ENCODE peak calls at places on chromosomes 16 and 17, in four cellular contexts. D is right atrium auricular region, T is A673, U is PC-3. N is an unnamed sample.

GRCh38 chr16:81532491-81533174 is 88.0 kb downstream of the CMIP start:
- DNase-seq in D (no peak), T (no peak), U (no peak), N (peak; percentile 81)

GRCh38 chr17:79630120-79630519 is 19.3 kb upstream of the RBFOX3 start:
- DNase-seq in D (peak; percentile 16), T (no peak), U (no peak), N (peak; percentile 8)

GRCh38 chr16:49484454-49484853 is 110.8 kb downstream of the C16orf78 start:
- DNase-seq in D (peak; percentile 85), T (peak; percentile 50), U (no peak), N (peak; percentile 74)

GRCh38 chr16:5971924-5972323 is 874.3 kb upstream of the EEF2KMT start:
- DNase-seq in D (no peak), T (no peak), U (no peak), N (no peak)

GRCh38 chr17:15171433-15172047 is 93.6 kb downstream of the PMP22 start:
- DNase-seq in D (peak; percentile 74), T (peak; percentile 56), U (peak; percentile 83), N (peak; percentile 48)

GRCh38 chr17:42329025-42329976 is 41.0 kb downstream of the STAT5A start:
- DNase-seq in D (no peak), T (no peak), U (no peak), N (no peak)

GRCh38 chr17:67376892-67377726 is at the start of gene PITPNC1:
- DNase-seq in D (peak; percentile 87), T (peak; percentile 95), U (peak; percentile 89), N (peak; percentile 90)

GRCh38 chr17:69743091-69743490 is 328.6 kb downstream of the MAP2K6 start:
- DNase-seq in D (no peak), T (no peak), U (peak; percentile 24), N (no peak)

GRCh38 chr16:87129771-87130170 is 187.4 kb downstream of the C16orf95 start:
- DNase-seq in D (no peak), T (no peak), U (peak; percentile 63), N (no peak)

GRCh38 chr16:82598766-82599165 is 28.0 kb upstream of the CDH13 start:
- DNase-seq in D (no peak), T (peak; percentile 11), U (no peak), N (no peak)

GRCh38 chr17:43983515-43984411 is 20.7 kb upstream of the NAGS start:
- DNase-seq in D (no peak), T (no peak), U (no peak), N (peak; percentile 42)

GRCh38 chr17:44077595-44077909 is 7.0 kb downstream of the G6PC3 start:
- DNase-seq in D (no peak), T (no peak), U (no peak), N (no peak)

GRCh38 chr17:28846231-28846630 is 3.6 kb upstream of the FAM222B start:
- DNase-seq in D (no peak), T (no peak), U (peak; percentile 14), N (peak; percentile 8)

GRCh38 chr17:79538291-79538690 is 72.6 kb downstream of the RBFOX3 start:
- DNase-seq in D (no peak), T (no peak), U (no peak), N (no peak)

GRCh38 chr17:81537856-81538555 is 9.8 kb downstream of the FSCN2 start:
- DNase-seq in D (no peak), T (no peak), U (no peak), N (peak; percentile 80)

GRCh38 chr17:77555741-77556291 is 402.7 kb upstream of the TNRC6C start:
- DNase-seq in D (no peak), T (peak; percentile 22), U (peak; percentile 25), N (peak; percentile 71)

GRCh38 chr17:64259436-64259835 is 3.6 kb downstream of the TEX2 start:
- DNase-seq in D (no peak), T (no peak), U (no peak), N (no peak)

GRCh38 chr17:37490638-37491614 is 1.2 kb downstream of the DUSP14 start:
- DNase-seq in D (peak; percentile 77), T (peak; percentile 57), U (peak; percentile 87), N (peak; percentile 53)

GRCh38 chr16:50040028-50040427 is 15.0 kb downstream of the CNEP1R1 start:
- DNase-seq in D (no peak), T (no peak), U (no peak), N (no peak)

GRCh38 chr16:57748596-57748995 is 13.0 kb downstream of the KATNB1 start:
- DNase-seq in D (no peak), T (no peak), U (no peak), N (no peak)

GRCh38 chr16:80569440-80570105 is 28.8 kb downstream of the DYNLRB2 start:
- DNase-seq in D (no peak), T (no peak), U (peak; percentile 82), N (no peak)

GRCh38 chr17:9206160-9206988 is 185.1 kb downstream of the NTN1 start:
- DNase-seq in D (no peak), T (no peak), U (no peak), N (no peak)
- H3K27me3 ChIP-seq in D (no peaks in the 10 kb centered on the region), T (no peaks in the 10 kb centered on the region), U (peaks cover 3% of the 10 kb centered on the region), N (no peaks in the 10 kb centered on the region)

DNA sequence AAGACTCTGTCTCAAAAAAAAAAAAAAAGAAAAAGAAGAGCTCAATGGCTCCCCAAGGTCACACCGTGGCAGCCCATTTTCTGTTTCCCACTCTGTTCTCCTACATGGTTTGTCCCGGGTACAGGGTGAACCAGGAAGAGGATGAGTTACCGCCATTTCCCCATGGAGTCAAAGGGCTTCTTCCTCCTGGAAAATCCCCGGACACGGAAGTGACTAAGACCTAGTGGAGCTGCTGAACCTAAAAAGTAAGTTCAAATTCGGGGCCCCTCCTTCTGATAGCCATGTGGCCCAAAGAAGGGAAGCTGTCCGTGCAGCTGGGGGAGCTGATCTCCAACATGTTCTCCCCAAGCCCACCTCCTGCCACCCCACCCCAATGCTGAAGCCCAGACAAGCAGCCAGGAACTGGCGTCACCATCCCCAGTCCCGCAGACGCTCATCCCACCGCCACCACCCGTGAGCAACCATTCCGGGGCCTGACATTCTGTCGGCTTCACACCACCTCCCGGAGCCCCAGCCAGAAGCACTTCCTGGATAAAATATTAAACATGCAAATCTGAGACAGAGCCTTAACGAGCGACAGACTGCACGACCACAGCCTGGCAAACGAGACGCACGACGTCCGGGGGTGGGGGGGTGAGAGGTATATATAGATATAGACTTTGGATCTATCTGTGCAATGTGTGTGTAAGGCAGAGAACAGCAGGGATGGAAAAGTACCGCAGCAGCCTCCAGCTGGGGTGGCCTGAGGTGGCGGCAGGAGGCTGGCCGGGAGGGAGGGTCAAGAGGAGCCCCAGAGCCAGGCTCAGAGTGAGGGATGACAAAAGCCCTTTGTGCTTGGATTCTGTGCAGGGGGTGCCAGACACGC is 17.6 kb downstream of the EPOP start:
- DNase-seq in D (no peak), T (no peak), U (no peak), N (peak; percentile 41)
- H3K9me3 ChIP-seq in D (no peaks in the 10 kb centered on the region), T (no peaks in the 10 kb centered on the region), U (no peaks in the 10 kb centered on the region), N (no peaks in the 10 kb centered on the region)

GRCh38 chr17:73625975-73626706 is 18.1 kb downstream of the SDK2 start:
- DNase-seq in D (no peak), T (no peak), U (no peak), N (no peak)
- H3K27me3 ChIP-seq in D (no peaks in the 10 kb centered on the region), T (no peaks in the 10 kb centered on the region), U (peaks cover 32% of the 10 kb centered on the region), N (no peaks in the 10 kb centered on the region)

DNA sequence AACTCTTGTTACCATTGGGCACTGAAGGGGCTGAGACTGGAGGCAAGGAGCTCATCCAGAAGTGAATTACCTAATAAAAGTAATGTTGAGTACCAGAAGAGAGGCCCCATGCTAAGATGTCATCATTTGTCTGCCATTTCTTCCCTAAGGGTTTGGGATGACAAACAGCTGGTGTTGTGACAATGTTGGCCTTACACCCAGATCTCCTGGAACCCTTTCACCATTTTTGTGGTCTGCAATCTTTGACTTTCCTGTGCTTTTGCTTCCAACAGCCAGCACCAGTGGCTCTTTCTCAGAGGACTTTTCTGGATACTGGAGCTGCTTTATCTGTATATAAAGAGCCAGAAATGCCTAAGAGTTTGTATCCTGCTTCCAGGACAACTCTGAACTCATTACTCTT is 84.1 kb downstream of the SHISA9 start:
- DNase-seq in D (no peak), T (no peak), U (no peak), N (no peak)
- H3K9me3 ChIP-seq in D (no peaks in the 10 kb centered on the region), T (peaks cover 27% of the 10 kb centered on the region), U (no peaks in the 10 kb centered on the region), N (no peaks in the 10 kb centered on the region)

DNA sequence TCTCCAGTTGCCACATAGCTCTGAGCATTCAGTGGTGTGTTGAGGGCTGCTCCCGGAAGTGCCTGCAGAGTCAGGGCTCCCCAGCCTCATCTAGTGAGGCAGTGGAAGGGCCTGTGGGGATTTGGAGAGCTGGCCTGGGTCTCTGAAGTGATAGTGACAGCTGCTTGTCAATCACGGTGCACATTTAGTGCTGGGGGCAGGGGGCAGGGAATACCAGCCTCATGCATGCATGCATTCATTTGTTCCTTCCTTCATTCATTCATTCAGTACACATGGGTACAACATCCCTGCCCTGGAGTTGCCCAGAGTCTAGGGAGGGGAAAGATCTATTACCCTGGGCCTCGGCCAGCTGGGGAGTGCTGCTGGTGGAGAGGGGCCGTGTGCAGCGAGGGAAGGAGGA is 11.3 kb upstream of the STH start:
- DNase-seq in D (no peak), T (no peak), U (no peak), N (no peak)
- H3K27me3 ChIP-seq in D (no peaks in the 10 kb centered on the region), T (no peaks in the 10 kb centered on the region), U (no peaks in the 10 kb centered on the region), N (no peaks in the 10 kb centered on the region)

DNA sequence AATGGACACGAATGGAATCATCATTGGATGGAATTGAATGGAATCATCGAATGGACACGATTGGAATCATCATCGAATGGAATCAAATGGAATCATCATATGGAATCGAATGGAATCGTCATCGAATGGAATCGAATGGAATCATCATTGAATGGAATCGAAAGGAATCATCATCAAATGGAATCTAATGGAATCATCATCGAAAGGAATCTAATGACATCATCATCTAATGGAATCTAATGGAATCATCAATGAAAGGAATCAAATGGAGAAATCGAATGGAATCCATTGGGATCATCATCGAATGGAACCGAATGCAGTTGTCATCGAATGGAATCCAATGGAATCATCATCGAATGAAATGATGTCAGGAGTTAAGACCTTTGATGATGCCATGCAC is 154.9 kb downstream of the SHCBP1 start:
- DNase-seq in D (no peak), T (no peak), U (no peak), N (no peak)
- H3K9me3 ChIP-seq in D (no peaks in the 10 kb centered on the region), T (peaks cover 25% of the 10 kb centered on the region), U (peaks cover 8% of the 10 kb centered on the region), N (no peaks in the 10 kb centered on the region)

GRCh38 chr17:58148609-58149008 is 425 bp downstream of the OR4D1 start:
- DNase-seq in D (no peak), T (no peak), U (no peak), N (no peak)
- H3K27me3 ChIP-seq in D (no peaks in the 10 kb centered on the region), T (peaks cover 92% of the 10 kb centered on the region), U (peaks cover 92% of the 10 kb centered on the region), N (peaks cover 9% of the 10 kb centered on the region)

GRCh38 chr16:24382929-24383328 is 126.8 kb downstream of the CACNG3 start:
- DNase-seq in D (no peak), T (peak; percentile 14), U (no peak), N (no peak)

GRCh38 chr16:24381470-24382118 is 125.5 kb downstream of the CACNG3 start:
- DNase-seq in D (no peak), T (no peak), U (no peak), N (no peak)

DNA sequence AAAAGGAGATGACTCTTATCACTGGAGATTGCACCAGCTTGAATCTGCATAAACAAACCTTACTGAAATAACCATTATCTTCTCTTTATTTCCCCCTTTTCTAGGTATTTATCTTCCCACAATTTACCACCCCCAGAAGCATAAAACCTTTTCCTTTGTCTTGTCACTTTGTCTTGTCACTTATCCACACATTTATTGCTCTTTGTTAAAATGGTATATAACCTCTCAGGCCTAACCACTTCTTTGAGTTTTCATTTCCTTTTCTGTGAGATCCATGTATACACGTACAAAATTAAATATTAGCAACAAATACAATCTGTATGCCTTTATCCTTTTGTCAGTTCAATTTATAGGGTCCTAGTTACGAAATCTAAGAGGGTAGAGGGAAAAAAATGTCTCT is 122.9 kb downstream of the CACNG3 start:
- DNase-seq in D (no peak), T (no peak), U (no peak), N (no peak)
- H3K9me3 ChIP-seq in D (no peaks in the 10 kb centered on the region), T (peaks cover 28% of the 10 kb centered on the region), U (no peaks in the 10 kb centered on the region), N (no peaks in the 10 kb centered on the region)

N was measured in pancreas.